ENCODE peak calls at places on chromosomes 12 and 14, in four cellular contexts. One of them, this sample, is unnamed.

GRCh38 chr12:14955876-14956811 is 5.3 kb downstream of the ARHGDIB start:
- DNase-seq in lung: no peak
- DNase-seq in cardiac fibroblast: no peak
- DNase-seq in NCI-H1105 treated with DMSO at 0.1 percent for 48 hours: no peak
- DNase-seq in this sample: no peak

GRCh38 chr14:22981090-22982012 is 1.0 kb downstream of the AJUBA start:
- DNase-seq in NCI-H1105 treated with DMSO at 0.1 percent for 48 hours: no peak
- DNase-seq in cardiac fibroblast: no peak
- DNase-seq in lung: no peak
- DNase-seq in this sample: no peak

GRCh38 chr12:53042607-53043454 is 7.0 kb upstream of the TNS2 start:
- DNase-seq in lung: no peak
- DNase-seq in cardiac fibroblast: no peak
- DNase-seq in NCI-H1105 treated with DMSO at 0.1 percent for 48 hours: no peak
- DNase-seq in this sample: no peak

GRCh38 chr12:32270818-32271710 is 128.3 kb upstream of the FGD4 start:
- DNase-seq in NCI-H1105 treated with DMSO at 0.1 percent for 48 hours: no peak
- DNase-seq in lung: no peak
- DNase-seq in cardiac fibroblast: peak
- DNase-seq in this sample: peak

GRCh38 chr14:69712637-69713088 is 54.3 kb upstream of the SRSF5 start:
- DNase-seq in cardiac fibroblast: no peak
- DNase-seq in lung: peak
- DNase-seq in NCI-H1105 treated with DMSO at 0.1 percent for 48 hours: peak
- DNase-seq in this sample: no peak

GRCh38 chr12:113477171-113477841 is 5.6 kb upstream of the LHX5 start:
- DNase-seq in lung: no peak
- DNase-seq in cardiac fibroblast: no peak
- DNase-seq in NCI-H1105 treated with DMSO at 0.1 percent for 48 hours: no peak
- DNase-seq in this sample: no peak

GRCh38 chr12:15164997-15165659 is 56.1 kb downstream of the RERG start:
- DNase-seq in NCI-H1105 treated with DMSO at 0.1 percent for 48 hours: no peak
- DNase-seq in lung: no peak
- DNase-seq in cardiac fibroblast: peak
- DNase-seq in this sample: no peak

GRCh38 chr14:39812532-39813320 is 380.5 kb upstream of the FBXO33 start:
- DNase-seq in NCI-H1105 treated with DMSO at 0.1 percent for 48 hours: no peak
- DNase-seq in cardiac fibroblast: no peak
- DNase-seq in lung: no peak
- DNase-seq in this sample: no peak

GRCh38 chr12:47218191-47218654 is 138.5 kb upstream of the AMIGO2 start:
- DNase-seq in NCI-H1105 treated with DMSO at 0.1 percent for 48 hours: no peak
- DNase-seq in cardiac fibroblast: no peak
- DNase-seq in lung: no peak
- DNase-seq in this sample: no peak

GRCh38 chr12:6570264-6570887 is 2.3 kb upstream of the NOP2 start:
- DNase-seq in lung: no peak
- DNase-seq in NCI-H1105 treated with DMSO at 0.1 percent for 48 hours: peak
- DNase-seq in cardiac fibroblast: peak
- DNase-seq in this sample: no peak

GRCh38 chr12:43143278-43143677 is 408.7 kb downstream of the ADAMTS20 start:
- DNase-seq in NCI-H1105 treated with DMSO at 0.1 percent for 48 hours: no peak
- DNase-seq in lung: no peak
- DNase-seq in cardiac fibroblast: no peak
- DNase-seq in this sample: no peak

GRCh38 chr14:101191086-101191881 is 287.8 kb upstream of the RTL1 start:
- DNase-seq in NCI-H1105 treated with DMSO at 0.1 percent for 48 hours: no peak
- DNase-seq in cardiac fibroblast: no peak
- DNase-seq in lung: no peak
- DNase-seq in this sample: no peak

GRCh38 chr14:70651522-70651921 is 9.8 kb downstream of the TTC9 start:
- DNase-seq in cardiac fibroblast: no peak
- DNase-seq in lung: no peak
- DNase-seq in NCI-H1105 treated with DMSO at 0.1 percent for 48 hours: no peak
- DNase-seq in this sample: no peak

GRCh38 chr14:60106341-60106740 is 14.6 kb downstream of the PCNX4 start:
- DNase-seq in lung: no peak
- DNase-seq in NCI-H1105 treated with DMSO at 0.1 percent for 48 hours: no peak
- DNase-seq in cardiac fibroblast: peak
- DNase-seq in this sample: no peak

This sample was measured in epithelial cell of proximal tubule.